ENCODE peak calls at places on chromosomes 1 and 21, in nine cellular contexts. K, L, M, J, S, Q, V, D and F are unnamed samples.
A peak's percentile ranks its signal among the peaks of the same experiment; 100 is the strongest.

GRCh38 chr21:42538479-42539275 is 25.0 kb downstream of the SLC37A1 start:
- DNase-seq in K (no peak), L (no peak), M (no peak), J (no peak), S (no peak), Q (no peak), V (no peak), D (no peak), F (no peak)

GRCh38 chr1:30895942-30896660 is 12.5 kb downstream of the SDC3 start:
- DNase-seq in K (no peak), L (no peak), M (no peak), J (no peak), S (peak; percentile 21), Q (no peak), V (peak; percentile 77), D (no peak), F (no peak)

GRCh38 chr1:63523738-63524137 is 413 bp downstream of the EFCAB7 start:
- DNase-seq in K (no peak), L (no peak), M (no peak), J (no peak), S (no peak), Q (no peak), V (peak; percentile 18), D (no peak), F (peak; percentile 1)

GRCh38 chr1:227886503-227886961 is 61.2 kb downstream of the WNT9A start:
- DNase-seq in K (peak; percentile 20), L (no peak), M (peak; percentile 21), J (peak; percentile 10), S (no peak), Q (peak; percentile 35), V (no peak), D (peak; percentile 48), F (peak; percentile 2)

GRCh38 chr1:155300553-155301329 is 497 bp downstream of the PKLR start:
- DNase-seq in K (no peak), L (no peak), M (no peak), J (no peak), S (no peak), Q (no peak), V (no peak), D (no peak), F (no peak)

GRCh38 chr1:230682274-230682673 is 31.6 kb downstream of the AGT start:
- DNase-seq in K (peak; percentile 41), L (no peak), M (no peak), J (no peak), S (no peak), Q (no peak), V (peak; percentile 57), D (no peak), F (no peak)

GRCh38 chr1:64162804-64163203 is 40.6 kb upstream of the UBE2U start:
- DNase-seq in K (no peak), L (no peak), M (no peak), J (no peak), S (no peak), Q (no peak), V (no peak), D (no peak), F (no peak)

GRCh38 chr21:45887788-45888187 is 93.8 kb upstream of the COL6A1 start:
- DNase-seq in K (no peak), L (no peak), M (no peak), J (no peak), S (no peak), Q (peak; percentile 44), V (no peak), D (no peak), F (no peak)

GRCh38 chr1:28507646-28508434 is 2.0 kb downstream of the RCC1 start:
- DNase-seq in K (no peak), L (no peak), M (no peak), J (no peak), S (no peak), Q (no peak), V (no peak), D (no peak), F (no peak)

GRCh38 chr1:62237950-62238374 is 43.3 kb downstream of the L1TD1 start:
- DNase-seq in K (no peak), L (no peak), M (no peak), J (no peak), S (no peak), Q (no peak), V (no peak), D (no peak), F (no peak)

GRCh38 chr1:182602945-182603645 is 1.1 kb downstream of the RGS16 start:
- DNase-seq in K (no peak), L (no peak), M (no peak), J (no peak), S (no peak), Q (no peak), V (no peak), D (no peak), F (no peak)

GRCh38 chr1:55277377-55278130 is 62.4 kb upstream of the USP24 start:
- DNase-seq in K (peak; percentile 89), L (peak; percentile 66), M (peak; percentile 87), J (peak; percentile 83), S (peak; percentile 78), Q (peak; percentile 76), V (peak; percentile 86), D (peak; percentile 81), F (peak; percentile 48)

GRCh38 chr1:162389971-162390370 is 8.4 kb downstream of the C1orf226 start:
- DNase-seq in K (no peak), L (no peak), M (no peak), J (no peak), S (no peak), Q (no peak), V (no peak), D (no peak), F (no peak)

GRCh38 chr1:110393691-110394564 is 3.1 kb upstream of the SLC16A4 start:
- DNase-seq in K (no peak), L (peak; percentile 5), M (no peak), J (no peak), S (peak; percentile 92), Q (no peak), V (no peak), D (no peak), F (peak; percentile 26)

GRCh38 chr1:168550971-168551370 is 7.2 kb upstream of the XCL2 start:
- DNase-seq in K (no peak), L (no peak), M (no peak), J (no peak), S (no peak), Q (no peak), V (no peak), D (no peak), F (no peak)

GRCh38 chr1:40736085-40736531 is 44.6 kb downstream of the NFYC start:
- DNase-seq in K (no peak), L (peak; percentile 84), M (no peak), J (no peak), S (peak; percentile 82), Q (no peak), V (peak; percentile 52), D (no peak), F (peak; percentile 26)

GRCh38 chr1:31154000-31154631 is 85.6 kb downstream of the NKAIN1 start:
- DNase-seq in K (no peak), L (no peak), M (no peak), J (no peak), S (no peak), Q (no peak), V (no peak), D (no peak), F (no peak)

GRCh38 chr1:114154963-114155322 is 1.3 kb upstream of the SYT6 start:
- DNase-seq in K (peak; percentile 22), L (peak; percentile 29), M (no peak), J (no peak), S (no peak), Q (no peak), V (no peak), D (no peak), F (no peak)

GRCh38 chr1:25862785-25863485 is 3.7 kb upstream of the AUNIP start:
- DNase-seq in K (no peak), L (no peak), M (peak; percentile 69), J (no peak), S (no peak), Q (no peak), V (peak; percentile 13), D (no peak), F (no peak)

GRCh38 chr1:169309178-169310166 is 58.1 kb downstream of the NME7 start:
- DNase-seq in K (no peak), L (no peak), M (no peak), J (no peak), S (no peak), Q (no peak), V (no peak), D (no peak), F (no peak)

GRCh38 chr1:197140123-197140522 is 6.3 kb downstream of the ASPM start:
- DNase-seq in K (no peak), L (peak; percentile 35), M (no peak), J (no peak), S (peak; percentile 39), Q (no peak), V (no peak), D (no peak), F (no peak)

GRCh38 chr1:201488817-201489581 is 17.9 kb downstream of the CSRP1 start:
- DNase-seq in K (peak; percentile 96), L (peak; percentile 96), M (no peak), J (peak; percentile 62), S (peak; percentile 96), Q (no peak), V (no peak), D (peak; percentile 62), F (peak; percentile 93)

DNA sequence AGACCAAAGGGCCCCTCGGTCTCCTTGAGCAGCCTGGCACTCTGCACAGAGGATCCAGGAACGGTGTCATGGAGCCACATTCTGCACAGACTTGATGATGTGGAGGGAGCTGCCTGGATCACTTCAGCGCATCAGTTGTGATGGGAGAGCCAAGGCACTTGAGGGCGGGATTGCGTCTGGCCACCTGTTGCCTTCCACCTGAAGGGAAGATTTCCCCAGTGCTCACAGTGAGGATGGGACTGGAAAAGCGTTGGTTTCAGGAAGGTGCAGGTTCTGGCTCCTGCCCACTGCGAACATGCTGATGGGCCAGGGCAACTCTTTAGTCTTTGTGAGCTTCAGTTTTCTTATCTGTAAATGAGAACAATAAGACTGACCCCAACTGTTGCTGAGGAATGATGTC is 2.6 kb downstream of the RER1 start:
- DNase-seq in K (no peak), L (no peak), M (no peak), J (no peak), S (no peak), Q (no peak), V (no peak), D (no peak), F (no peak)
- TF ChIP-seq POLR2A in K (no peak), L (no peak), M (no peak), J (no peak), S (no peak), Q (no peak), V (no peak), D (no peak), F (no peak)

GRCh38 chr1:33127001-33127823 is 46.3 kb downstream of the AZIN2 start:
- DNase-seq in K (peak; percentile 99), L (peak; percentile 99), M (peak; percentile 97), J (peak; percentile 98), S (peak; percentile 100), Q (peak; percentile 98), V (peak; percentile 99), D (peak; percentile 99), F (peak; percentile 83)
- TF ChIP-seq POLR2A in K (peak; percentile 79), L (peak; percentile 96), M (no peak), J (peak; percentile 38), S (peak; percentile 96), Q (no peak), V (peak; percentile 40), D (peak; percentile 35), F (peak; percentile 84)

GRCh38 chr1:179017383-179018326 is 8.0 kb upstream of the FAM20B start:
- DNase-seq in K (peak; percentile 42), L (no peak), M (no peak), J (no peak), S (no peak), Q (no peak), V (no peak), D (no peak), F (no peak)
- TF ChIP-seq POLR2A in K (no peak), L (no peak), M (no peak), J (no peak), S (no peak), Q (no peak), V (no peak), D (no peak), F (no peak)

GRCh38 chr1:176529395-176529794 is 66.4 kb downstream of the PAPPA2 start:
- DNase-seq in K (no peak), L (no peak), M (no peak), J (no peak), S (no peak), Q (no peak), V (no peak), D (no peak), F (no peak)
- TF ChIP-seq POLR2A in K (no peak), L (no peak), M (no peak), J (no peak), S (no peak), Q (no peak), V (no peak), D (no peak), F (no peak)